ENCODE peak calls at places on chromosomes 1 and 21, in nine cellular contexts. Z, T, G, J, W, P, N, E and H are unnamed samples.
A peak's percentile ranks its signal among the peaks of the same experiment; 100 is the strongest.

GRCh38 chr1:245155186-245156040 is 628 bp downstream of the KIF26B start:
- DNase-seq in E (no peak), P (no peak), T (no peak), J (peak; percentile 33), N (no peak), G (peak; percentile 45), Z (peak; percentile 30), W (peak; percentile 45), H (no peak)

GRCh38 chr1:59716551-59717231 is 98.1 kb upstream of the HOOK1 start:
- DNase-seq in J (no peak), W (no peak), E (no peak), N (no peak), Z (no peak), T (no peak), G (no peak), P (no peak), H (no peak)

GRCh38 chr1:85504417-85504816 is 39.5 kb upstream of the DDAH1 start:
- DNase-seq in P (no peak), G (peak; percentile 18), J (no peak), Z (no peak), T (no peak), E (no peak), W (no peak), N (no peak), H (no peak)

GRCh38 chr1:92695104-92695503 is 89.8 kb downstream of the EVI5 start:
- DNase-seq in E (no peak), W (no peak), T (no peak), Z (no peak), P (no peak), N (no peak), J (no peak), G (no peak), H (no peak)

GRCh38 chr1:192584951-192585350 is 9.4 kb downstream of the RGS1 start:
- DNase-seq in W (no peak), E (no peak), P (no peak), N (no peak), J (no peak), T (no peak), Z (peak; percentile 19), G (no peak), H (no peak)

GRCh38 chr1:53061123-53061858 is 722 bp upstream of the PODN start:
- DNase-seq in N (no peak), J (no peak), E (peak; percentile 85), T (peak; percentile 88), G (peak; percentile 62), W (no peak), Z (peak; percentile 46), P (no peak), H (no peak)

GRCh38 chr1:44318097-44319088 is 36.7 kb downstream of the ERI3 start:
- DNase-seq in N (peak; percentile 43), P (peak; percentile 46), E (no peak), Z (peak; percentile 45), G (peak; percentile 72), W (peak; percentile 43), J (peak; percentile 52), T (no peak), H (peak; percentile 84)

GRCh38 chr1:226223157-226223785 is at the start of gene MIXL1:
- DNase-seq in E (no peak), T (no peak), W (no peak), P (no peak), J (no peak), N (no peak), G (peak; percentile 47), Z (no peak), H (no peak)

GRCh38 chr21:44507673-44508425 is 32.1 kb downstream of the KRTAP10-1 start:
- DNase-seq in T (no peak), W (no peak), N (no peak), G (no peak), J (no peak), P (no peak), Z (no peak), E (no peak), H (no peak)

GRCh38 chr21:14403681-14404318 is 20.9 kb upstream of the HSPA13 start:
- DNase-seq in J (peak; percentile 28), P (peak; percentile 23), W (peak; percentile 36), Z (peak; percentile 58), N (no peak), E (no peak), G (peak; percentile 28), T (no peak), H (no peak)

GRCh38 chr1:58858344-58858673 is 74.5 kb upstream of the JUN start:
- DNase-seq in W (peak; percentile 5), T (no peak), Z (no peak), G (no peak), N (no peak), P (no peak), E (no peak), J (peak; percentile 30), H (peak; percentile 77)

GRCh38 chr1:156711011-156711817 is 5.8 kb upstream of the CRABP2 start:
- DNase-seq in N (no peak), J (no peak), E (no peak), W (no peak), Z (peak; percentile 28), T (no peak), P (no peak), G (no peak), H (no peak)

GRCh38 chr1:89274431-89274857 is 1.8 kb upstream of the GBP5 start:
- DNase-seq in Z (peak; percentile 12), T (no peak), W (no peak), N (no peak), G (peak; percentile 66), P (no peak), E (no peak), J (no peak), H (peak; percentile 15)

GRCh38 chr1:243482237-243483022 is 226.6 kb downstream of the SDCCAG8 start:
- DNase-seq in J (peak; percentile 29), Z (peak; percentile 78), P (peak; percentile 33), W (peak; percentile 100), E (no peak), T (peak; percentile 67), N (no peak), G (peak; percentile 92), H (no peak)

GRCh38 chr1:28882009-28882628 is 32.2 kb upstream of the EPB41 start:
- DNase-seq in N (peak; percentile 89), W (peak; percentile 83), G (peak; percentile 89), Z (peak; percentile 84), T (peak; percentile 93), E (peak; percentile 90), P (peak; percentile 85), J (peak; percentile 89), H (peak; percentile 89)

GRCh38 chr21:35410656-35411055 is 361.6 kb upstream of the RUNX1 start:
- DNase-seq in P (no peak), Z (no peak), N (no peak), T (no peak), J (no peak), W (no peak), E (no peak), G (no peak), H (no peak)

GRCh38 chr1:224183591-224184312 is 712 bp downstream of the DEGS1 start:
- DNase-seq in Z (peak; percentile 82), J (peak; percentile 68), E (peak; percentile 81), P (peak; percentile 62), T (peak; percentile 75), N (peak; percentile 43), W (peak; percentile 59), G (peak; percentile 85), H (peak; percentile 17)